ENCODE peak calls at places on chromosomes 5 and 9, in seven cellular contexts. V, X, E, W, A, L and I are unnamed samples.

GRCh38 chr5:150015415-150015814 is 14.9 kb downstream of the HMGXB3 start:
- DNase-seq in L (no peak), V (no peak), W (no peak), X (no peak), A (no peak), E (no peak), I (no peak)

GRCh38 chr5:151622367-151623097 is 31.4 kb upstream of the FAT2 start:
- DNase-seq in W (no peak), V (no peak), E (no peak), A (no peak), L (no peak), X (no peak), I (no peak)

GRCh38 chr5:75091597-75091996 is 39.2 kb upstream of the GCNT4 start:
- DNase-seq in L (no peak), A (no peak), E (no peak), X (no peak), W (peak), V (no peak), I (no peak)

GRCh38 chr9:127883959-127884358 is 6.5 kb upstream of the AK1 start:
- DNase-seq in X (no peak), E (no peak), V (no peak), L (no peak), A (no peak), W (no peak), I (no peak)

GRCh38 chr9:81053298-81054025 is 635.9 kb downstream of the TLE1 start:
- DNase-seq in E (no peak), X (no peak), V (no peak), A (no peak), L (no peak), W (no peak), I (no peak)

GRCh38 chr5:180627386-180628120 is 21.8 kb downstream of the FLT4 start:
- DNase-seq in L (no peak), X (no peak), A (no peak), E (no peak), V (no peak), W (no peak), I (no peak)

GRCh38 chr9:126672634-126673284 is 59.0 kb downstream of the LMX1B start:
- DNase-seq in V (no peak), X (no peak), A (no peak), L (no peak), W (no peak), E (no peak), I (no peak)

GRCh38 chr5:157710887-157711286 is 20.3 kb upstream of the THG1L start:
- DNase-seq in A (no peak), L (no peak), W (peak), E (no peak), X (no peak), V (peak), I (no peak)

GRCh38 chr5:132261881-132262845 is 4.7 kb downstream of the PDLIM4 start:
- DNase-seq in W (no peak), X (no peak), A (no peak), V (no peak), L (no peak), E (no peak), I (peak)

GRCh38 chr9:105698348-105698747 is 4.0 kb downstream of the TMEM38B start:
- DNase-seq in V (no peak), L (no peak), W (no peak), E (no peak), A (no peak), X (no peak), I (no peak)

GRCh38 chr5:135271533-135272310 is 127.3 kb downstream of the MACROH2A1 start:
- DNase-seq in X (no peak), W (no peak), L (no peak), E (peak), V (no peak), A (peak), I (peak)

GRCh38 chr9:119701651-119702050 is 332.4 kb upstream of the BRINP1 start:
- DNase-seq in V (no peak), X (no peak), A (no peak), W (no peak), L (no peak), E (no peak), I (no peak)

GRCh38 chr9:98222885-98223640 is 30.6 kb upstream of the CORO2A start:
- DNase-seq in W (peak), X (no peak), V (peak), A (peak), E (no peak), L (no peak), I (peak)

GRCh38 chr5:25850581-25850980 is 1187.8 kb downstream of the CDH9 start:
- DNase-seq in W (no peak), E (no peak), L (no peak), V (no peak), A (peak), X (no peak), I (peak)

GRCh38 chr9:130186051-130186450 is 13.8 kb downstream of the NCS1 start:
- DNase-seq in A (no peak), W (no peak), L (no peak), V (no peak), X (no peak), E (no peak), I (no peak)

GRCh38 chr9:36882117-36882465 is 152.0 kb downstream of the PAX5 start:
- DNase-seq in A (no peak), X (no peak), W (no peak), V (no peak), E (no peak), L (no peak), I (no peak)

GRCh38 chr9:136122425-136123383 is 4.0 kb upstream of the TMEM250 start:
- DNase-seq in E (peak), L (peak), W (peak), X (peak), V (no peak), A (peak), I (peak)

GRCh38 chr5:137837741-137838389 is 29.8 kb upstream of the MYOT start:
- DNase-seq in W (no peak), X (no peak), A (no peak), E (no peak), L (no peak), V (no peak), I (no peak)

GRCh38 chr9:126612813-126613641 is 701 bp upstream of the LMX1B start:
- DNase-seq in V (no peak), X (no peak), W (no peak), A (peak), L (no peak), E (peak), I (no peak)

GRCh38 chr5:118220491-118220890 is 767.9 kb downstream of the DTWD2 start:
- DNase-seq in W (peak), E (no peak), V (peak), A (no peak), X (no peak), L (no peak), I (no peak)

GRCh38 chr5:135015942-135016341 is 18.1 kb downstream of the PITX1 start:
- DNase-seq in E (peak), A (no peak), L (no peak), X (no peak), V (no peak), W (no peak), I (peak)